ENCODE peak calls at places on chromosomes 2 and 18, in five cellular contexts. L, S, N, I and R are unnamed samples.

GRCh38 chr2:240611601-240612210 is 13.6 kb upstream of the GPR35 start:
- DNase-seq in L (no peak), S (no peak), N (no peak), I (no peak), R (no peak)

GRCh38 chr2:143482316-143482715 is 353.1 kb downstream of the ARHGAP15 start:
- DNase-seq in L (peak; percentile 59), S (peak; percentile 37), N (no peak), I (no peak), R (no peak)

GRCh38 chr18:45106331-45106774 is 425.7 kb downstream of the SETBP1 start:
- DNase-seq in L (peak; percentile 48), S (peak; percentile 55), N (peak; percentile 16), I (no peak), R (no peak)

GRCh38 chr2:212135739-212136138 is 402.9 kb downstream of the ERBB4 start:
- DNase-seq in L (no peak), S (no peak), N (no peak), I (no peak), R (no peak)

GRCh38 chr2:43460611-43461396 is 135.0 kb downstream of the THADA start:
- DNase-seq in L (no peak), S (no peak), N (no peak), I (no peak), R (no peak)

GRCh38 chr2:174787485-174788205 is 23.4 kb upstream of the CHRNA1 start:
- DNase-seq in L (peak; percentile 96), S (peak; percentile 99), N (no peak), I (no peak), R (no peak)

GRCh38 chr18:35172451-35173035 is 68.3 kb upstream of the ZNF397 start:
- DNase-seq in L (no peak), S (no peak), N (no peak), I (no peak), R (no peak)

GRCh38 chr2:153477096-153477555 is 1.4 kb downstream of the RPRM start:
- DNase-seq in L (no peak), S (no peak), N (no peak), I (no peak), R (peak; percentile 32)

GRCh38 chr2:127313359-127313758 is 19.4 kb upstream of the ERCC3 start:
- DNase-seq in L (no peak), S (no peak), N (peak; percentile 60), I (no peak), R (no peak)

GRCh38 chr2:221517362-221518121 is 54.6 kb downstream of the EPHA4 start:
- DNase-seq in L (peak; percentile 47), S (peak; percentile 73), N (peak; percentile 54), I (no peak), R (no peak)

GRCh38 chr2:47010176-47010575 is 94.6 kb upstream of the MCFD2 start:
- DNase-seq in L (no peak), S (no peak), N (no peak), I (no peak), R (no peak)

GRCh38 chr2:237354930-237355329 is 59.0 kb downstream of the COL6A3 start:
- DNase-seq in L (peak; percentile 11), S (peak; percentile 83), N (no peak), I (no peak), R (no peak)

GRCh38 chr18:3593381-3593903 is 143.5 kb downstream of the TGIF1 start:
- DNase-seq in L (peak; percentile 91), S (peak; percentile 95), N (no peak), I (no peak), R (no peak)

GRCh38 chr2:140797718-140798117 is 1333.1 kb downstream of the LRP1B start:
- DNase-seq in L (no peak), S (no peak), N (peak; percentile 24), I (no peak), R (no peak)

GRCh38 chr18:26327062-26327461 is 100.8 kb downstream of the TAF4B start:
- DNase-seq in L (no peak), S (no peak), N (no peak), I (no peak), R (no peak)

DNA sequence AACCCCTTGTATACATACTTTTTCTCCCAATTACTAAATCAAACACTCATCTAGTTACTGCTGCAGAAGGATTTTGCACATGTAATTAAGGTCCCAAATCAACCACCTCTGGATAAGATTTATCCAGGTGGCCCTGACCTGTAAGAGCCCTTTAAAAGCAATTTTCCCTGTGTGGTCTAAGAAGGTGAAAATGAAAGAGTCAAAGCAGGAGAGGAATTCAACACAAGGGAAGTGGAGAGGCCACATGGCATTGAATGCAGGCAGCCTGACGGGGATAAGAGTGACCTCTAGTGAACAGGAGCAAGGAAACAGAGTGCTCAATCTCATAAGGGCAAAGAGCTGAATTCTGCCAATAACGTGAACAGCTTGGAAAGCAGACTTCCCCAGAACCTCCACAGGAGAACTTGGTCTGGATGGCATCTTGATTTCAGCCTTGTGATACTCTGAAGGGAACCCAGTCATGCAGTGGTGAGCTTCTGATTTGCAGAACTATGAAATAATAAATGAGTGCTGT is 27.2 kb downstream of the PPP3R1 start:
- DNase-seq in L (peak; percentile 16), S (no peak), N (peak; percentile 22), I (no peak), R (no peak)
- TF ChIP-seq CTCF in L (peak; percentile 54), S (peak; percentile 31), N (peak; percentile 61), I (no peak), R (no peak)

GRCh38 chr2:20584637-20585321 is 66.1 kb downstream of the HS1BP3 start:
- DNase-seq in L (peak; percentile 93), S (peak; percentile 97), N (no peak), I (no peak), R (peak; percentile 21)
- TF ChIP-seq CTCF in L (no peak), S (no peak), N (no peak), I (no peak), R (no peak)

GRCh38 chr2:25201265-25201664 is 32.9 kb upstream of the POMC start:
- DNase-seq in L (no peak), S (no peak), N (no peak), I (no peak), R (no peak)
- TF ChIP-seq CTCF in L (peak; percentile 59), S (peak; percentile 39), N (peak; percentile 14), I (no peak), R (no peak)

GRCh38 chr2:100744589-100744988 is 75.3 kb upstream of the NPAS2 start:
- DNase-seq in L (peak; percentile 64), S (peak; percentile 67), N (peak; percentile 20), I (no peak), R (no peak)

GRCh38 chr2:100739735-100740432 is 80.1 kb upstream of the NPAS2 start:
- DNase-seq in L (no peak), S (no peak), N (no peak), I (no peak), R (no peak)

GRCh38 chr2:100744184-100744583 is 75.8 kb upstream of the NPAS2 start:
- DNase-seq in L (no peak), S (no peak), N (no peak), I (no peak), R (no peak)

GRCh38 chr2:100742884-100743283 is 77.1 kb upstream of the NPAS2 start:
- DNase-seq in L (peak; percentile 85), S (peak; percentile 90), N (no peak), I (no peak), R (no peak)

DNA sequence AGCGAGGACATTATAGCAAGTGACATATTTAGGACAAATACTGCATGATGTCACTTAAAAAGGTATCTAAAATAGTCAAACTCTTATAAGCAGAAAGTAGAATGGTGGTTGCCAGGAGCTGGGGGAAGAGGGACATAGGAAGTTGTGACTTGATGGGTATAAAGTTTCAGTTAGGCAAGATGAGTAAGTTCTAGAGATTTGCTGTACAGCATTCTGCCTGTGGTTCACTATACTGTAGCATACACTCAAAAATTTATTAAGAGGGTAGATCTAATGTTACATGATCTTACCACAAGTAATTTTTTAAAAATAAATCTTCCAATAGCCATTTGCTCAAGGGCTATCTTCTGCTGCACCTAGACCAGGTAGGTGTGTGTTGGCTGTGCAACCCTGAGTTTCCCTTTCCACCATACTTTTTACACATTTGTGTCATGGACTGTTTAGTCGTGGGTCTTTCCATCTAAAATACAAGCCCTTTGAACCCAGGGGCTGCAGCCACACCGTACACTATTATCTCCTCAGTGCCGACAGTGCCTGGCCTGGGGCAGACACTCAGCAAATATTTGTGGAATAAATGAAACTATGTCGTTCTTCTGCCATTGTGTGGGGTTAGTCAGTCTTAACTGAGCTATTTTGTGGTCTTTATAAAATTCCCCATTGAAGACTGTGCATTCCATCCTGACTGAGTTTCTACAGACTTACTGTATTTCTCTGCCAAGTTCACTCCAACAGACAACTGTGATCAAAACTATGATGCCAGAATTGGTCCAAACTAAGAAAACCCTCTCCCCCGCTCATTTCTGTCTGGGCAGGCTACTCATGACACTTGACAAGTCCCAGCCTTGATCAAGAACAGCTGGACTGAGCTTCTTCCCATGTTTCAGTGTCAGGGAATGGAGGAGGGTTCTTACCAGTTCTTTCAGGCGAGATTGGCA is 77.8 kb upstream of the NPAS2 start:
- DNase-seq in L (peak; percentile 91), S (peak; percentile 97), N (no peak), I (no peak), R (no peak)
- TF ChIP-seq CTCF in L (no peak), S (no peak), N (no peak), I (no peak), R (no peak)